ENCODE peak calls at places on chromosomes 7 and 10, in eight cellular contexts. One of them, this sample, is unnamed.

GRCh38 chr7:126940723-126941307 is 311.9 kb downstream of the GRM8 start:
- DNase-seq in naive thymus-derived CD8-positive, alpha-beta T cell: no peak
- DNase-seq in brain microvascular endothelial cell: no peak
- DNase-seq in heart left ventricle: no peak
- DNase-seq in activated CD4-positive, alpha-beta T cell treated with anti-CD3 and anti-CD28 coated beads, Interleukin-2, amount 50 U/mL, for 4 hours: no peak
- DNase-seq in A673: no peak
- DNase-seq in NCI-H460: no peak
- DNase-seq in stimulated activated CD8-positive, alpha-beta memory T cell treated with anti-CD3 and anti-CD28 coated beads, Interleukin-4, amount 100 ng/mL, for 48 hours: no peak
- DNase-seq in this sample: no peak

GRCh38 chr10:113854757-113855626 is 531 bp downstream of the NHLRC2 start:
- DNase-seq in naive thymus-derived CD8-positive, alpha-beta T cell: peak; percentile 11
- DNase-seq in brain microvascular endothelial cell: peak; percentile 41
- DNase-seq in heart left ventricle: peak; percentile 76
- DNase-seq in activated CD4-positive, alpha-beta T cell treated with anti-CD3 and anti-CD28 coated beads, Interleukin-2, amount 50 U/mL, for 4 hours: peak; percentile 20
- DNase-seq in A673: peak; percentile 81
- DNase-seq in NCI-H460: no peak
- DNase-seq in stimulated activated CD8-positive, alpha-beta memory T cell treated with anti-CD3 and anti-CD28 coated beads, Interleukin-4, amount 100 ng/mL, for 48 hours: peak; percentile 66
- DNase-seq in this sample: peak; percentile 26

GRCh38 chr10:72014785-72015480 is 50.7 kb downstream of the CHST3 start:
- DNase-seq in naive thymus-derived CD8-positive, alpha-beta T cell: no peak
- DNase-seq in brain microvascular endothelial cell: no peak
- DNase-seq in heart left ventricle: no peak
- DNase-seq in activated CD4-positive, alpha-beta T cell treated with anti-CD3 and anti-CD28 coated beads, Interleukin-2, amount 50 U/mL, for 4 hours: no peak
- DNase-seq in A673: no peak
- DNase-seq in NCI-H460: no peak
- DNase-seq in stimulated activated CD8-positive, alpha-beta memory T cell treated with anti-CD3 and anti-CD28 coated beads, Interleukin-4, amount 100 ng/mL, for 48 hours: no peak
- DNase-seq in this sample: no peak

GRCh38 chr7:23804707-23805106 is 94.7 kb downstream of the STK31 start:
- DNase-seq in naive thymus-derived CD8-positive, alpha-beta T cell: no peak
- DNase-seq in brain microvascular endothelial cell: no peak
- DNase-seq in heart left ventricle: no peak
- DNase-seq in activated CD4-positive, alpha-beta T cell treated with anti-CD3 and anti-CD28 coated beads, Interleukin-2, amount 50 U/mL, for 4 hours: no peak
- DNase-seq in A673: no peak
- DNase-seq in NCI-H460: no peak
- DNase-seq in stimulated activated CD8-positive, alpha-beta memory T cell treated with anti-CD3 and anti-CD28 coated beads, Interleukin-4, amount 100 ng/mL, for 48 hours: no peak
- DNase-seq in this sample: no peak

GRCh38 chr10:103350522-103351260 is at the start of gene PCGF6:
- DNase-seq in naive thymus-derived CD8-positive, alpha-beta T cell: peak; percentile 41
- DNase-seq in brain microvascular endothelial cell: peak; percentile 62
- DNase-seq in heart left ventricle: peak; percentile 92
- DNase-seq in activated CD4-positive, alpha-beta T cell treated with anti-CD3 and anti-CD28 coated beads, Interleukin-2, amount 50 U/mL, for 4 hours: peak; percentile 39
- DNase-seq in A673: peak; percentile 91
- DNase-seq in NCI-H460: peak; percentile 73
- DNase-seq in stimulated activated CD8-positive, alpha-beta memory T cell treated with anti-CD3 and anti-CD28 coated beads, Interleukin-4, amount 100 ng/mL, for 48 hours: peak; percentile 86
- DNase-seq in this sample: peak; percentile 61

GRCh38 chr7:157250605-157251228 is 86.1 kb upstream of the DNAJB6 start:
- DNase-seq in naive thymus-derived CD8-positive, alpha-beta T cell: peak; percentile 12
- DNase-seq in brain microvascular endothelial cell: peak; percentile 72
- DNase-seq in heart left ventricle: no peak
- DNase-seq in activated CD4-positive, alpha-beta T cell treated with anti-CD3 and anti-CD28 coated beads, Interleukin-2, amount 50 U/mL, for 4 hours: peak; percentile 29
- DNase-seq in A673: peak; percentile 73
- DNase-seq in NCI-H460: peak; percentile 72
- DNase-seq in stimulated activated CD8-positive, alpha-beta memory T cell treated with anti-CD3 and anti-CD28 coated beads, Interleukin-4, amount 100 ng/mL, for 48 hours: peak; percentile 65
- DNase-seq in this sample: no peak

GRCh38 chr10:10794776-10795175 is 222.9 kb upstream of the CELF2 start:
- DNase-seq in naive thymus-derived CD8-positive, alpha-beta T cell: no peak
- DNase-seq in brain microvascular endothelial cell: peak; percentile 96
- DNase-seq in heart left ventricle: no peak
- DNase-seq in activated CD4-positive, alpha-beta T cell treated with anti-CD3 and anti-CD28 coated beads, Interleukin-2, amount 50 U/mL, for 4 hours: no peak
- DNase-seq in A673: no peak
- DNase-seq in NCI-H460: no peak
- DNase-seq in stimulated activated CD8-positive, alpha-beta memory T cell treated with anti-CD3 and anti-CD28 coated beads, Interleukin-4, amount 100 ng/mL, for 48 hours: no peak
- DNase-seq in this sample: no peak

GRCh38 chr7:19405546-19405945 is 260.3 kb upstream of the FERD3L start:
- DNase-seq in naive thymus-derived CD8-positive, alpha-beta T cell: no peak
- DNase-seq in brain microvascular endothelial cell: peak; percentile 51
- DNase-seq in heart left ventricle: no peak
- DNase-seq in activated CD4-positive, alpha-beta T cell treated with anti-CD3 and anti-CD28 coated beads, Interleukin-2, amount 50 U/mL, for 4 hours: no peak
- DNase-seq in A673: no peak
- DNase-seq in NCI-H460: peak; percentile 32
- DNase-seq in stimulated activated CD8-positive, alpha-beta memory T cell treated with anti-CD3 and anti-CD28 coated beads, Interleukin-4, amount 100 ng/mL, for 48 hours: no peak
- DNase-seq in this sample: no peak

GRCh38 chr10:12980080-12980656 is 21.3 kb downstream of the CCDC3 start:
- DNase-seq in naive thymus-derived CD8-positive, alpha-beta T cell: no peak
- DNase-seq in brain microvascular endothelial cell: no peak
- DNase-seq in heart left ventricle: no peak
- DNase-seq in activated CD4-positive, alpha-beta T cell treated with anti-CD3 and anti-CD28 coated beads, Interleukin-2, amount 50 U/mL, for 4 hours: no peak
- DNase-seq in A673: peak; percentile 25
- DNase-seq in NCI-H460: no peak
- DNase-seq in stimulated activated CD8-positive, alpha-beta memory T cell treated with anti-CD3 and anti-CD28 coated beads, Interleukin-4, amount 100 ng/mL, for 48 hours: no peak
- DNase-seq in this sample: no peak

GRCh38 chr10:1687606-1688005 is 49.7 kb downstream of the ADARB2 start:
- DNase-seq in naive thymus-derived CD8-positive, alpha-beta T cell: no peak
- DNase-seq in brain microvascular endothelial cell: no peak
- DNase-seq in heart left ventricle: no peak
- DNase-seq in activated CD4-positive, alpha-beta T cell treated with anti-CD3 and anti-CD28 coated beads, Interleukin-2, amount 50 U/mL, for 4 hours: no peak
- DNase-seq in A673: no peak
- DNase-seq in NCI-H460: no peak
- DNase-seq in stimulated activated CD8-positive, alpha-beta memory T cell treated with anti-CD3 and anti-CD28 coated beads, Interleukin-4, amount 100 ng/mL, for 48 hours: no peak
- DNase-seq in this sample: no peak

GRCh38 chr7:102459221-102459844 is 5.3 kb downstream of the ALKBH4 start:
- DNase-seq in naive thymus-derived CD8-positive, alpha-beta T cell: no peak
- DNase-seq in brain microvascular endothelial cell: no peak
- DNase-seq in heart left ventricle: no peak
- DNase-seq in activated CD4-positive, alpha-beta T cell treated with anti-CD3 and anti-CD28 coated beads, Interleukin-2, amount 50 U/mL, for 4 hours: no peak
- DNase-seq in A673: no peak
- DNase-seq in NCI-H460: no peak
- DNase-seq in stimulated activated CD8-positive, alpha-beta memory T cell treated with anti-CD3 and anti-CD28 coated beads, Interleukin-4, amount 100 ng/mL, for 48 hours: no peak
- DNase-seq in this sample: no peak

GRCh38 chr10:9510626-9511025 is 1456.1 kb downstream of the GATA3 start:
- DNase-seq in naive thymus-derived CD8-positive, alpha-beta T cell: no peak
- DNase-seq in brain microvascular endothelial cell: no peak
- DNase-seq in heart left ventricle: no peak
- DNase-seq in activated CD4-positive, alpha-beta T cell treated with anti-CD3 and anti-CD28 coated beads, Interleukin-2, amount 50 U/mL, for 4 hours: no peak
- DNase-seq in A673: no peak
- DNase-seq in NCI-H460: no peak
- DNase-seq in stimulated activated CD8-positive, alpha-beta memory T cell treated with anti-CD3 and anti-CD28 coated beads, Interleukin-4, amount 100 ng/mL, for 48 hours: no peak
- DNase-seq in this sample: no peak

GRCh38 chr10:3249292-3249889 is 76.8 kb upstream of the PITRM1 start:
- DNase-seq in naive thymus-derived CD8-positive, alpha-beta T cell: no peak
- DNase-seq in brain microvascular endothelial cell: no peak
- DNase-seq in heart left ventricle: no peak
- DNase-seq in activated CD4-positive, alpha-beta T cell treated with anti-CD3 and anti-CD28 coated beads, Interleukin-2, amount 50 U/mL, for 4 hours: no peak
- DNase-seq in A673: no peak
- DNase-seq in NCI-H460: no peak
- DNase-seq in stimulated activated CD8-positive, alpha-beta memory T cell treated with anti-CD3 and anti-CD28 coated beads, Interleukin-4, amount 100 ng/mL, for 48 hours: no peak
- DNase-seq in this sample: no peak

GRCh38 chr7:149016876-149017275 is 11.4 kb downstream of the PDIA4 start:
- DNase-seq in naive thymus-derived CD8-positive, alpha-beta T cell: no peak
- DNase-seq in brain microvascular endothelial cell: no peak
- DNase-seq in heart left ventricle: no peak
- DNase-seq in activated CD4-positive, alpha-beta T cell treated with anti-CD3 and anti-CD28 coated beads, Interleukin-2, amount 50 U/mL, for 4 hours: no peak
- DNase-seq in A673: no peak
- DNase-seq in NCI-H460: no peak
- DNase-seq in stimulated activated CD8-positive, alpha-beta memory T cell treated with anti-CD3 and anti-CD28 coated beads, Interleukin-4, amount 100 ng/mL, for 48 hours: no peak
- DNase-seq in this sample: no peak

GRCh38 chr7:42606217-42606905 is 305.5 kb downstream of the C7orf25 start:
- DNase-seq in naive thymus-derived CD8-positive, alpha-beta T cell: no peak
- DNase-seq in brain microvascular endothelial cell: no peak
- DNase-seq in heart left ventricle: no peak
- DNase-seq in activated CD4-positive, alpha-beta T cell treated with anti-CD3 and anti-CD28 coated beads, Interleukin-2, amount 50 U/mL, for 4 hours: no peak
- DNase-seq in A673: no peak
- DNase-seq in NCI-H460: no peak
- DNase-seq in stimulated activated CD8-positive, alpha-beta memory T cell treated with anti-CD3 and anti-CD28 coated beads, Interleukin-4, amount 100 ng/mL, for 48 hours: no peak
- DNase-seq in this sample: no peak

GRCh38 chr10:27390681-27391080 is 113.4 kb upstream of the RAB18 start:
- DNase-seq in naive thymus-derived CD8-positive, alpha-beta T cell: no peak
- DNase-seq in brain microvascular endothelial cell: no peak
- DNase-seq in heart left ventricle: no peak
- DNase-seq in activated CD4-positive, alpha-beta T cell treated with anti-CD3 and anti-CD28 coated beads, Interleukin-2, amount 50 U/mL, for 4 hours: no peak
- DNase-seq in A673: no peak
- DNase-seq in NCI-H460: no peak
- DNase-seq in stimulated activated CD8-positive, alpha-beta memory T cell treated with anti-CD3 and anti-CD28 coated beads, Interleukin-4, amount 100 ng/mL, for 48 hours: no peak
- DNase-seq in this sample: no peak

GRCh38 chr7:3218561-3219225 is 82.4 kb upstream of the SDK1 start:
- DNase-seq in naive thymus-derived CD8-positive, alpha-beta T cell: no peak
- DNase-seq in brain microvascular endothelial cell: no peak
- DNase-seq in heart left ventricle: no peak
- DNase-seq in activated CD4-positive, alpha-beta T cell treated with anti-CD3 and anti-CD28 coated beads, Interleukin-2, amount 50 U/mL, for 4 hours: no peak
- DNase-seq in A673: no peak
- DNase-seq in NCI-H460: no peak
- DNase-seq in stimulated activated CD8-positive, alpha-beta memory T cell treated with anti-CD3 and anti-CD28 coated beads, Interleukin-4, amount 100 ng/mL, for 48 hours: no peak
- DNase-seq in this sample: no peak

This sample was measured in breast epithelium.